ENCODE peak calls at places on chromosome 14, in eight cellular contexts. X, B, Q, W, E, G, S and P are unnamed samples.

GRCh38 chr14:33230016-33230415 is 291.3 kb downstream of the NPAS3 start:
- DNase-seq in X (peak; percentile 85), B (no peak), Q (no peak), W (no peak), E (no peak), G (no peak), S (no peak), P (no peak)

GRCh38 chr14:105465209-105466031 is 9.2 kb upstream of the CRIP2 start:
- DNase-seq in X (peak; percentile 85), B (peak; percentile 75), Q (no peak), W (no peak), E (no peak), G (no peak), S (no peak), P (peak; percentile 29)

GRCh38 chr14:58863576-58864345 is 226.0 kb downstream of the DACT1 start:
- DNase-seq in X (no peak), B (no peak), Q (no peak), W (peak; percentile 18), E (no peak), G (no peak), S (no peak), P (no peak)

GRCh38 chr14:61569783-61570182 is 125.5 kb upstream of the HIF1A start:
- DNase-seq in X (no peak), B (peak; percentile 78), Q (no peak), W (peak; percentile 73), E (peak; percentile 79), G (no peak), S (peak; percentile 96), P (no peak)

GRCh38 chr14:32449640-32450039 is 120.5 kb downstream of the AKAP6 start:
- DNase-seq in X (no peak), B (no peak), Q (no peak), W (no peak), E (no peak), G (no peak), S (no peak), P (no peak)

GRCh38 chr14:72663956-72664650 is 229.8 kb downstream of the DPF3 start:
- DNase-seq in X (no peak), B (no peak), Q (no peak), W (no peak), E (no peak), G (no peak), S (no peak), P (no peak)

GRCh38 chr14:24605435-24606190 is 3.9 kb downstream of the GZMH start:
- DNase-seq in X (peak; percentile 49), B (peak; percentile 10), Q (no peak), W (no peak), E (peak; percentile 57), G (peak; percentile 41), S (no peak), P (peak; percentile 25)

GRCh38 chr14:50410016-50410530 is 13.4 kb upstream of the CDKL1 start:
- DNase-seq in X (no peak), B (no peak), Q (no peak), W (no peak), E (no peak), G (no peak), S (no peak), P (no peak)

GRCh38 chr14:88559852-88560251 is 3.0 kb upstream of the ZC3H14 start:
- DNase-seq in X (peak; percentile 74), B (no peak), Q (no peak), W (peak; percentile 72), E (no peak), G (no peak), S (no peak), P (no peak)

GRCh38 chr14:77498984-77499527 is 440 bp upstream of the ISM2 start:
- DNase-seq in X (no peak), B (no peak), Q (peak; percentile 36), W (no peak), E (no peak), G (no peak), S (no peak), P (peak; percentile 30)

GRCh38 chr14:57390806-57391562 is 598 bp downstream of the NAA30 start:
- DNase-seq in X (peak; percentile 39), B (peak; percentile 34), Q (peak; percentile 70), W (peak; percentile 14), E (peak; percentile 25), G (peak; percentile 36), S (peak; percentile 13), P (peak; percentile 39)

GRCh38 chr14:87896393-87897380 is 96.3 kb downstream of the GALC start:
- DNase-seq in X (peak; percentile 65), B (no peak), Q (no peak), W (peak; percentile 56), E (no peak), G (no peak), S (peak; percentile 7), P (no peak)

GRCh38 chr14:58772814-58773620 is 135.3 kb downstream of the DACT1 start:
- DNase-seq in X (no peak), B (no peak), Q (no peak), W (peak; percentile 15), E (no peak), G (no peak), S (no peak), P (no peak)

DNA sequence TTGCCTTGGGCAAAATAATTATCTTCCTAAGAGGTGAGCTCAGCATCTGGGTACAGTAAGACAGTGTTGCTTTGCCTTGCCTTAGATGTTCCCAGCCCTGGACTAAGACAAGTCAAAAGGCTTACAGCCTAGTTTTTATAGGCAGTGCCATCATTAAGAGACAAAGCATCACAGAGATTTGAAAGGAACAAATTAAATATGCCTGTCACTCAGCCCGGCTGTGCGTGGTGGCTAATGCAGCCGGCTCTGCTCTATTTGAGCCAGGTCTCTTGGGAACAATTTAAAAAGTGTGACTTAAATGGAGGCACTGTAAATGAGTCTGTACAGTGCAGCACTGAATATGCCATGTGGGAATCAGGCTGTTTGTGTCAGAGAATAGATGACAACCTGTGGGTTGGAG is 1687.4 kb upstream of the FLRT2 start:
- DNase-seq in X (peak; percentile 77), B (no peak), Q (no peak), W (no peak), E (no peak), G (no peak), S (no peak), P (no peak)
- H3K27me3 ChIP-seq in X (no peaks in the 10 kb centered on the region), B (no peaks in the 10 kb centered on the region), Q (no peaks in the 10 kb centered on the region), W (no peaks in the 10 kb centered on the region), E (no peaks in the 10 kb centered on the region), G (no peaks in the 10 kb centered on the region), S (no peaks in the 10 kb centered on the region), P (no peaks in the 10 kb centered on the region)

GRCh38 chr14:90545431-90545830 is 148.6 kb downstream of the CALM1 start:
- DNase-seq in X (no peak), B (no peak), Q (peak; percentile 39), W (no peak), E (no peak), G (no peak), S (no peak), P (no peak)

GRCh38 chr14:90545966-90546751 is 149.3 kb downstream of the CALM1 start:
- DNase-seq in X (no peak), B (no peak), Q (peak; percentile 74), W (no peak), E (no peak), G (no peak), S (no peak), P (no peak)

GRCh38 chr14:90543876-90544275 is 147.0 kb downstream of the CALM1 start:
- DNase-seq in X (no peak), B (no peak), Q (peak; percentile 31), W (no peak), E (no peak), G (no peak), S (no peak), P (no peak)

GRCh38 chr14:90544566-90544965 is 147.7 kb downstream of the CALM1 start:
- DNase-seq in X (no peak), B (no peak), Q (peak; percentile 7), W (no peak), E (no peak), G (no peak), S (no peak), P (no peak)

GRCh38 chr14:90544971-90545370 is 148.1 kb downstream of the CALM1 start:
- DNase-seq in X (no peak), B (no peak), Q (peak; percentile 30), W (no peak), E (no peak), G (no peak), S (no peak), P (no peak)
- H3K27ac ChIP-seq in X (no peak overlapping the region), B (no peak overlapping the region), Q (peak overlapping the region; percentile 95), W (no peak overlapping the region), E (no peak overlapping the region), G (no peak overlapping the region), S (no peak overlapping the region), P (no peak overlapping the region)

GRCh38 chr14:104040539-104040938 is 45.0 kb upstream of the ASPG start:
- DNase-seq in X (no peak), B (no peak), Q (no peak), W (no peak), E (no peak), G (no peak), S (no peak), P (no peak)
- H3K27me3 ChIP-seq in X (peaks cover 6% of the 10 kb centered on the region), B (peaks cover 22% of the 10 kb centered on the region), Q (peaks cover 13% of the 10 kb centered on the region), W (peaks cover 2% of the 10 kb centered on the region), E (peaks cover 4% of the 10 kb centered on the region), G (peaks cover 4% of the 10 kb centered on the region), S (peaks cover 2% of the 10 kb centered on the region), P (peaks cover 9% of the 10 kb centered on the region)

GRCh38 chr14:91119556-91120311 is 5.9 kb downstream of the DGLUCY start:
- DNase-seq in X (peak; percentile 26), B (no peak), Q (no peak), W (peak; percentile 89), E (no peak), G (peak; percentile 37), S (no peak), P (peak; percentile 96)
- H3K27ac ChIP-seq in X (no peak overlapping the region), B (peak overlapping the region; percentile 47), Q (peak overlapping the region; percentile 67), W (no peak overlapping the region), E (no peak overlapping the region), G (peak overlapping the region; percentile 7), S (no peak overlapping the region), P (peak overlapping the region; percentile 90)

DNA sequence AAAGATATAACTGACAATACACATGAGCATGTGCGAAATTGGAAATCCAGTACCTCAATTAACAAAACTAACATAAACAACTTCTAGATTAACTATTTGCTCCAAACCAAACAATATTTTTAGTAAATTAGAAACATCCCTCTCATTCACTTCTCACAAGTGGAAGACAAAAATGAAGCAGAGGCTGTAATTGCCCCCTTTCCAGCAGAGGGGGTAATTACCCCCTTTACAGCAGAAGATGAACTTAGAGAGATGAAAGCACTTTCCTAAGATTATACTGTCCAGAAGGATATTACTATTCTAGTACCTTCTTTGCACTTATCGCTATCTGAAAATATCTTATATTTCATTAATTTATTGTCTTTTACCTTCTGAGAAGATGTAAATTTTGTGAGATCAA is 1025.2 kb downstream of the FSCB start:
- DNase-seq in X (no peak), B (no peak), Q (no peak), W (no peak), E (no peak), G (no peak), S (no peak), P (no peak)
- H3K27me3 ChIP-seq in X (no peaks in the 10 kb centered on the region), B (no peaks in the 10 kb centered on the region), Q (no peaks in the 10 kb centered on the region), W (no peaks in the 10 kb centered on the region), E (no peaks in the 10 kb centered on the region), G (no peaks in the 10 kb centered on the region), S (no peaks in the 10 kb centered on the region), P (no peaks in the 10 kb centered on the region)

DNA sequence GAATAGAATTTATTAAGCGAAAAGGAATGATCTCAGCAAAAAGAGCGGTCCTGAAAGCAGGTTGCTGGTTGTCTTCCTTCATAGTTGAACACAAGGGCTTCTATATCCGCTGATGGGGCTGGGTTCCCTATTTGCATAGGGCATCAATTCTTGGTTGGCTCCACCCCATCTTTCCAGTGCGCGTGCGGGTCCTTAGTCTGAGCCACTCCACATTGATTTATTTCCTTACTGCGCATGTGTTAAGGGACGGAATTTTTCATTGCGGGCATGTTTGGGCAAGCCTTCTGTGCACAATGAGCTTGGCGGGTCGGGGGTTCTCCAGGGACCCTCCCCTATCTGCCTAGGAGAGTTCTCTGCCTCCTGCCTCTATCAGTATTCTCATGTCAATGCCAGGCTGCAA is 21.2 kb upstream of the DLGAP5 start:
- DNase-seq in X (peak; percentile 91), B (no peak), Q (no peak), W (no peak), E (no peak), G (no peak), S (no peak), P (peak; percentile 72)
- H3K27ac ChIP-seq in X (peak overlapping the region; percentile 62), B (no peak overlapping the region), Q (no peak overlapping the region), W (no peak overlapping the region), E (no peak overlapping the region), G (no peak overlapping the region), S (no peak overlapping the region), P (peak overlapping the region; percentile 43)